ENCODE peak calls at places on chromosomes 5 and 9, in four cellular contexts. R is CD8-positive, alpha-beta memory T cell; O is neural progenitor cell; D is PC-3. G is an unnamed sample. For H3K4me1 and H3K36me3, the result is how much of the 10 kb centered on the place peaks cover.

GRCh38 chr5:147168578-147169327 is 66.1 kb upstream of the STK32A start:
- DNase-seq in O (no peak), D (no peak), R (no peak), G (no peak)

GRCh38 chr9:127448112-127448805 is 2.9 kb downstream of the RPL12 start:
- DNase-seq in R (no peak), D (no peak), O (no peak), G (peak)

GRCh38 chr5:52864376-52864775 is 76.7 kb downstream of the ITGA1 start:
- DNase-seq in O (no peak), D (no peak), R (no peak), G (peak)

GRCh38 chr5:155996123-155996522 is 330.8 kb upstream of the SGCD start:
- DNase-seq in O (no peak), R (no peak), D (no peak), G (no peak)

GRCh38 chr9:127204771-127205470 is 59.7 kb upstream of the GARNL3 start:
- DNase-seq in O (no peak), D (peak), R (no peak), G (peak)

GRCh38 chr5:55672477-55672911 is 39.6 kb downstream of the SLC38A9 start:
- DNase-seq in R (no peak), O (no peak), D (no peak), G (no peak)

GRCh38 chr5:1661311-1661710 is 137.6 kb upstream of the LPCAT1 start:
- DNase-seq in O (no peak), D (no peak), R (no peak), G (no peak)

GRCh38 chr5:143170104-143170503 is 233.4 kb downstream of the NR3C1 start:
- DNase-seq in D (no peak), R (no peak), O (no peak), G (no peak)

GRCh38 chr9:136232964-136233363 is 12.6 kb downstream of the QSOX2 start:
- DNase-seq in D (no peak), R (no peak), O (no peak), G (no peak)

GRCh38 chr9:98745470-98745869 is 36.7 kb upstream of the GABBR2 start:
- DNase-seq in D (no peak), O (no peak), R (no peak), G (no peak)

GRCh38 chr9:4559238-4560182 is 69.2 kb downstream of the SLC1A1 start:
- DNase-seq in R (no peak), O (no peak), D (no peak), G (no peak)

GRCh38 chr5:10474521-10475075 is 32.9 kb downstream of the ROPN1L start:
- DNase-seq in D (peak), R (no peak), O (no peak), G (peak)

GRCh38 chr9:26326473-26327044 is 566.0 kb downstream of the CAAP1 start:
- DNase-seq in O (peak), R (no peak), D (peak), G (peak)

GRCh38 chr5:172170251-172170701 is 17.7 kb downstream of the STK10 start:
- DNase-seq in O (no peak), R (no peak), D (no peak), G (no peak)

GRCh38 chr5:172166030-172166429 is 22.0 kb downstream of the STK10 start:
- DNase-seq in D (no peak), R (no peak), O (no peak), G (no peak)

GRCh38 chr5:172168311-172168710 is 19.7 kb downstream of the STK10 start:
- DNase-seq in R (no peak), O (no peak), D (no peak), G (no peak)

GRCh38 chr5:172169216-172169615 is 18.8 kb downstream of the STK10 start:
- DNase-seq in D (no peak), O (no peak), R (no peak), G (no peak)

GRCh38 chr5:172167893-172168292 is 20.1 kb downstream of the STK10 start:
- DNase-seq in D (no peak), R (no peak), O (peak), G (no peak)
- H3K4me1 ChIP-seq in D (under half), R (half or more), O (under half), G (under half)

DNA sequence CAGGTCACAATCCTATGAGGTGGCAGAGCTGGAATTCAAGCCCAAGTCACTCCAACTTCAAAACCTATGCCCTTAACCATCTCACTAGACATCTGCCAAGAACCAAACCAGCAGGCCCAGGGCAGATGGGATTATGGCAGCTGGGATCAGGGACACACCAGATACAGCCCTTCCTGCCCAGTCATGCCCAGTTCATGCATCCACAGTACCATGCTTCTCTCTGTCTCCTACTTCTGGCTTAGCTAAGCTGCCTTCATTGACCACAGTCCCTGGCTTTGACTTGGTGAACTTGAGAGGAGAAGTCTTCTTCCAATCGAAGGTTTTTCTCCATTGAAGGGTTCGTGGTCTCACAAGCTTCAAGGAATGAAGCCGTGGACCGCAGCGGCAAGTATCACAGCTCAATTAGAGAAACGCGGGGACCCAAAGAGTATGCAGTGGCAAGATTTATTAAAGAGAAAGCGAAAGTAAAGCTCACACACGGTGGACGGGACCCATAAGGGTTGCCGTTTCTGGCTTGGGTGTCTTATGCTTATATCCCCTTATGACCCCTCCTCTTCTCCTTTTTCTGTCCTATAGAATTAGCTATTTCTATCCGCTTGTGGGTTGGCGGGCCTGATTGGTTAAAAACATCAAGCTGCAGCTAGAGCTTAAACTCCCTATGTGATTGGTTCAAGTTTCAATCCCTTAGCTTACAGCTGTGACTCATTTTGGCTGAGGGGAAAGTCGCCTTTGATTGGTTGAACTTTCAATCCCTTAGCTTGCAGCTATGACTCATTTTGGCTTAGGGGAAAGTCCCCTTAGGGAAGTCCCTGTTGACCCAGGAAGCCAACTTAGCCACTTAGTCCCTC is 101.2 kb downstream of the TRIM36 start:
- DNase-seq in D (peak), R (peak), O (no peak), G (peak)
- H3K4me3 ChIP-seq in D (no peak), R (no peak), O (no peak), G (no peak)

DNA sequence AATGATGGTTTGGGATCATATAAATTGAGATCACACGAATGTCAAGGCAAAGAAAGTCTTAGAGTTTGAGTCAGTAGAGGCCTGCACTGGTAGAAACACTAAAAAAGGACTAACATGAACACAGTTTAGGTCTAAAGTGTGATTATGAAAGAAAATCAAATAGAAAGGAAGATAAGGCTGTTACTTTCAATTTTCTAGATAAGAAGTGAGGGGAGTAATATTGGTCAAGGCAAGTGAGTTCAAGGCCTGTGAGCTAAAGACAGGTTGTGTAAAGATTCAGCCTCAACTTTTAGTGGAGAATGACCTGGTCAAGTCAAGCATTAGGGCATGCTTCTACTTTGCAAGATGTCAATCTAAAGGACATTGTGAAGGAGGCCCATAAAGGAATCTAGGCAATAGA is 19.0 kb downstream of the VLDLR start:
- DNase-seq in D (no peak), R (no peak), O (no peak), G (no peak)
- H3K36me3 ChIP-seq in D (under half), R (under half), O (under half), G (under half)

GRCh38 chr9:89464991-89465390 is 32.9 kb downstream of the SEMA4D start:
- DNase-seq in O (no peak), R (no peak), D (no peak), G (no peak)

GRCh38 chr9:89467278-89467625 is 30.7 kb downstream of the SEMA4D start:
- DNase-seq in O (no peak), D (no peak), R (no peak), G (no peak)

GRCh38 chr9:89463986-89464901 is 33.7 kb downstream of the SEMA4D start:
- DNase-seq in O (no peak), R (peak), D (no peak), G (no peak)

GRCh38 chr9:89466451-89467277 is 31.2 kb downstream of the SEMA4D start:
- DNase-seq in R (no peak), O (no peak), D (no peak), G (no peak)

GRCh38 chr9:89465726-89466308 is 32.1 kb downstream of the SEMA4D start:
- DNase-seq in O (no peak), D (no peak), R (no peak), G (no peak)
- H3K4me1 ChIP-seq in O (under half), D (under half), R (half or more), G (under half)

DNA sequence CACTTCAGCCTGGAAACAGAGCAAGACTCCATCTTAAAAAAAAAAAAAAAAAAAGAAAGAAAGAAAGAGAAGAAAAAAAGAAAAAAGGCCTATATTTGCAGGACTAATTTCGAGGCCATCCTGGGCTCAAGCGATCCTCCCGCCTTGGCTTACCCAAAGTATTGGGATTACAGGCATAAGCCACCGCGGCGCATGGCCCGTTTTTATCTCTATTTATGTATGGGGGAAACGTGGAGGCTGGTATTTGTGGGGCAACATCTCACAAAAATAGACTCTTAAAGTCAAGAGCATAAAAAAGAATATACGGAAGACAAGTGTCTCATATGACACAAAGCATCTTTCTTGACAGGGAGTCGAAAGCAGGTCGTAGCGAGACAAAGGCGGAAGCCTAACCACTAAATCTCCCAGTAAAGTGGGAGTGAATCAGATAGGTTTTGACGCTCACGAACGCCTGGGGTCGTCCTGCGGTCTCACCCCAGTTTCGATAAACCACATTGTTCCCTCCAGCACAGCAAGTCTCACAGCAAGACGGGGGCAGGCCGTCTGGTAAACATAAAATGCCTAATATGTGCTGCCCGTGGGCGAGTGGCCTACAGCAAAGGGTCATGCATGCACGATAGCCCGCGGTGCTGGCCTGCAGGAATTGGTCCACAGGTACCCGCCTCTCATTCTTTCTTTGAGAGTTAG is 1.8 kb upstream of the TRIM41 start:
- DNase-seq in D (no peak), O (no peak), R (peak), G (no peak)
- H3K4me3 ChIP-seq in D (peak), O (peak), R (peak), G (peak)